ENCODE peak calls at places on chromosomes 4 and X, in four cellular contexts. S is CD8-positive, alpha-beta memory T cell; X is iPS DF 19.7; A is upper lobe of right lung. V is an unnamed sample.

GRCh38 chr4:104752337-104752736 is 257.6 kb upstream of the CXXC4 start:
- DNase-seq in A (no peak), X (no peak), S (no peak), V (no peak)

GRCh38 chrX:155434906-155435743 is 23.3 kb downstream of the F8A3 start:
- DNase-seq in X (no peak), S (no peak), A (no peak), V (no peak)

GRCh38 chr4:155889036-155889793 is 14.3 kb upstream of the TDO2 start:
- DNase-seq in X (no peak), A (no peak), S (no peak), V (no peak)

GRCh38 chr4:8385106-8385505 is 55.4 kb downstream of the ACOX3 start:
- DNase-seq in A (no peak), X (no peak), S (no peak), V (no peak)

GRCh38 chr4:36198068-36198808 is 46.1 kb downstream of the ARAP2 start:
- DNase-seq in A (peak), S (no peak), X (no peak), V (no peak)

GRCh38 chrX:136121788-136122187 is 25.5 kb upstream of the FHL1 start:
- DNase-seq in X (no peak), A (no peak), S (no peak), V (no peak)

GRCh38 chr4:128660361-128660964 is 149.0 kb upstream of the JADE1 start:
- DNase-seq in A (no peak), S (no peak), X (no peak), V (peak)

GRCh38 chr4:8267077-8267476 is 2.5 kb upstream of the HTRA3 start:
- DNase-seq in X (peak), S (no peak), A (peak), V (no peak)

GRCh38 chr4:123671633-123672404 is 275.2 kb downstream of the SPRY1 start:
- DNase-seq in S (no peak), X (no peak), A (no peak), V (no peak)

GRCh38 chr4:3235581-3235980 is 13.4 kb upstream of the MSANTD1 start:
- DNase-seq in S (no peak), X (no peak), A (no peak), V (no peak)

GRCh38 chr4:142741995-142742394 is 104.1 kb downstream of the INPP4B start:
- DNase-seq in S (no peak), A (no peak), X (no peak), V (no peak)

GRCh38 chr4:23861897-23862296 is 27.9 kb downstream of the PPARGC1A start:
- DNase-seq in X (no peak), A (no peak), S (no peak), V (no peak)